ENCODE peak calls at places on chromosomes 12 and 14, in five cellular contexts. Q is OCI-LY7, B is mucosa of descending colon, D is SK-N-SH, A is fibroblast of lung. S is an unnamed sample.

GRCh38 chr14:23358553-23359166 is 6.0 kb upstream of the SLC22A17 start:
- DNase-seq in Q (no peak), B (no peak), A (no peak), D (no peak), S (no peak)

GRCh38 chr12:48119078-48119833 is at the start of gene PFKM:
- DNase-seq in D (peak; percentile 84), Q (peak; percentile 87), B (peak; percentile 76), A (peak; percentile 92), S (peak; percentile 90)

GRCh38 chr14:28344381-28344780 is 422.2 kb upstream of the FOXG1 start:
- DNase-seq in D (no peak), A (no peak), B (no peak), Q (no peak), S (no peak)

GRCh38 chr12:50961708-50962107 is 9.4 kb downstream of the HIGD1C start:
- DNase-seq in Q (no peak), A (peak; percentile 60), D (no peak), B (no peak), S (no peak)

GRCh38 chr12:62656576-62657362 is 190.1 kb downstream of the MON2 start:
- DNase-seq in B (no peak), A (no peak), Q (no peak), D (no peak), S (no peak)

GRCh38 chr12:700061-700460 is 36.8 kb upstream of the NINJ2 start:
- DNase-seq in D (no peak), B (no peak), A (no peak), Q (no peak), S (no peak)

GRCh38 chr12:97169922-97170321 is 262.9 kb downstream of the NEDD1 start:
- DNase-seq in D (peak; percentile 8), A (no peak), Q (no peak), B (no peak), S (no peak)

GRCh38 chr12:58920102-58920955 is at the start of gene LRIG3:
- DNase-seq in D (peak; percentile 65), A (peak; percentile 93), Q (no peak), B (peak; percentile 93), S (no peak)

GRCh38 chr12:33322519-33322918 is 117.1 kb downstream of the SYT10 start:
- DNase-seq in D (no peak), Q (no peak), B (no peak), A (no peak), S (no peak)

GRCh38 chr12:3655331-3655900 is 97.5 kb downstream of the CRACR2A start:
- DNase-seq in Q (peak; percentile 10), A (peak; percentile 3), B (no peak), D (peak; percentile 58), S (no peak)
- TF ChIP-seq CTCF in Q (peak; percentile 63), A (peak; percentile 17), B (no peak), D (peak; percentile 51), S (peak; percentile 62)

GRCh38 chr14:96086032-96086431 is 46.9 kb downstream of the C14orf132 start:
- DNase-seq in B (no peak), Q (no peak), D (no peak), A (peak; percentile 77), S (no peak)

GRCh38 chr14:96084796-96085195 is 45.6 kb downstream of the C14orf132 start:
- DNase-seq in D (peak; percentile 29), B (no peak), Q (no peak), A (no peak), S (no peak)

GRCh38 chr14:96088131-96088880 is 49.1 kb downstream of the C14orf132 start:
- DNase-seq in D (no peak), Q (no peak), A (no peak), B (no peak), S (no peak)

GRCh38 chr14:96085369-96085768 is 46.2 kb downstream of the C14orf132 start:
- DNase-seq in Q (no peak), A (no peak), B (no peak), D (no peak), S (no peak)

DNA sequence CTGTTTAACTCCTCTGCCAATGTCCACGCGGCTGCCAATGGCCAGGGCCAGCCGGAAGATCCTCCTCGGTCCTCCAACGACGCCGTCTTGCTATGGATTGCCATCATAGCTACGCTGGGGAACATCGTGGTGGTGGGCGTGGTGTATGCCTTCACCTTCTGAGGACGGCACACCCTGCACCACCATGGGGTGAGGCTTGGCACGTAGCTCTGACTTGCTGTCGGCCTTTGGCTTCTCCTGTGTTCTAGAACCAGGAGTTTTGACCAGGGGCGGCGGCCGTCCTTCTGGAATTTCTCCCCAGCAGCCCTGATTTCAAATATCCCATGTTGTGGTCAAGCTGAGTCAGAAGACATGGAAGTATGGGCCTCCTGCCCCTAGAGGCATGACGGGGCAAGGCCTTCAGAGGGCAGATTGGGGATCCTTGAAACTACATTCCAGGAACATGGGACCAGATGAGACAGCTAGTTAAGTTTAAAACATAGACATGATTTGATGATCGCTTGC is 47.5 kb downstream of the C14orf132 start:
- DNase-seq in Q (no peak), B (no peak), D (no peak), A (peak; percentile 42), S (no peak)
- H3K4me3 ChIP-seq in Q (no peak overlapping the region), B (no peak overlapping the region), D (no peak overlapping the region), A (no peak overlapping the region), S (no peak overlapping the region)

DNA sequence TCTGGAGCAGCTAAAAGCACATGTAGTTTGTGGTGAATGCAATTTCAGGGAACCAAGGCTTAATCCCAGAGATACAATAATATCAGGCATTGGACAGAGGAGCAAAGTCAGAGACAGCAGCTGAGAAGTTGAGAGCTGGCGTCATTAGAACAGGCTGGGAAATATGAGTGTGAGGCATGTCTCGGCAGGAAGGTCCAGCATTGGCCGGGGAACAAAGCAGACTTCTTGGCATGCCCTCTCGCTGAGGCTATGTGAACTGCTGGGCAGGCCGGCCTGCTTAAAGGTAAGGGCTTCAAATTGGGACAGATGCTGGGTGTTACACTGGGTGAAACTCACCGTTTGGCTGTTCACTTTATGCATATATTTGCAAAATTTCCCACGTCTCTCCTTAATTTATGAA is 125.4 kb downstream of the CAND1 start:
- DNase-seq in A (peak; percentile 50), D (no peak), B (no peak), Q (no peak), S (no peak)
- TF ChIP-seq CTCF in A (peak; percentile 13), D (no peak), B (no peak), Q (no peak), S (no peak)

DNA sequence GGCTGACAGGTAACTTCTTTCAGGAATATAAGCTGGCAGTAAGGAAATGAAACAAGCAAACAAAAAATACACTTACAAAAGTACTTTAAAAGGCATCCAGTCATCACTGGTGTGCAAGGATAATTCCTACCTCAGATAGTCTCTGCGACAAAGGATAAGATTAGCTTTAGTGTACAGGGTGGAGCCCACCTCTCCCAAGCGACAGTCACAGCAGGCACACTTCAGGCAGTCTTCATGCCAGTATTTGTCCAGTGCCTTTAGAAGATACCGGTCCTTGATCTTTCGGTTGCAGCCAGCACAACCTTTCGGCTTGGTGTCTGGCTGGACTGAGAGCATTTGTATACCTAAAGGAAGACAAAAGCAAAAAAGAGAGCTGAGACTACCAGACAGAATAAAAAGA is 5.4 kb downstream of the LMO3 start:
- DNase-seq in Q (no peak), B (no peak), D (no peak), A (no peak), S (no peak)
- H3K4me3 ChIP-seq in Q (no peak overlapping the region), B (no peak overlapping the region), D (no peak overlapping the region), A (no peak overlapping the region), S (no peak overlapping the region)